ENCODE peak calls at places on chromosomes 1 and 21, in four cellular contexts. P is body of pancreas; W is fibroblast of lung; U is CD4-positive, CD25-positive, alpha-beta regulatory T cell. K is an unnamed sample. For H3K4me1, the result is how much of the 10 kb centered on the place peaks cover.

GRCh38 chr21:25513810-25514209 is 93.5 kb downstream of the MRPL39 start:
- DNase-seq in W (no peak), U (no peak), P (no peak), K (no peak)

GRCh38 chr1:116125761-116126160 is 14.6 kb downstream of the MAB21L3 start:
- DNase-seq in U (no peak), P (no peak), W (no peak), K (no peak)

GRCh38 chr1:28971980-28972771 is 57.8 kb downstream of the EPB41 start:
- DNase-seq in W (peak), U (no peak), P (peak), K (no peak)

GRCh38 chr1:51568231-51568935 is 48.5 kb upstream of the OSBPL9 start:
- DNase-seq in W (no peak), U (no peak), P (no peak), K (no peak)

GRCh38 chr21:41228958-41229357 is 61.0 kb downstream of the BACE2 start:
- DNase-seq in U (no peak), P (no peak), W (no peak), K (no peak)

GRCh38 chr1:197737916-197738315 is 37.4 kb downstream of the DENND1B start:
- DNase-seq in W (no peak), P (no peak), U (no peak), K (no peak)

GRCh38 chr1:201126832-201127754 is at the start of gene ASCL5:
- DNase-seq in P (peak), U (no peak), W (peak), K (no peak)

GRCh38 chr1:213003281-213003680 is 12.4 kb downstream of the ANGEL2 start:
- DNase-seq in P (no peak), W (no peak), U (no peak), K (no peak)

GRCh38 chr1:30197616-30197934 is 525.8 kb downstream of the MATN1 start:
- DNase-seq in W (peak), P (peak), U (no peak), K (no peak)

GRCh38 chr1:174680101-174680500 is 232.3 kb downstream of the GPR52 start:
- DNase-seq in P (no peak), U (no peak), W (no peak), K (no peak)

GRCh38 chr1:53460211-53460634 is 1.0 kb downstream of the DMRTB1 start:
- DNase-seq in U (no peak), P (no peak), W (no peak), K (no peak)

GRCh38 chr1:25862785-25863485 is 3.7 kb upstream of the AUNIP start:
- DNase-seq in W (no peak), U (no peak), P (no peak), K (no peak)

GRCh38 chr21:39029086-39029772 is 154.0 kb downstream of the PSMG1 start:
- DNase-seq in P (no peak), U (no peak), W (peak), K (no peak)

GRCh38 chr1:54229281-54229891 is 29.4 kb downstream of the MRPL37 start:
- DNase-seq in P (no peak), W (peak), U (no peak), K (no peak)

GRCh38 chr1:73593379-73593778 is 604.6 kb downstream of the LRRIQ3 start:
- DNase-seq in W (peak), P (peak), U (no peak), K (no peak)

GRCh38 chr1:32877211-32878110 is 6.7 kb upstream of the FNDC5 start:
- DNase-seq in P (no peak), W (no peak), U (no peak), K (no peak)

GRCh38 chr1:162187676-162188075 is 118.2 kb downstream of the NOS1AP start:
- DNase-seq in P (peak), U (no peak), W (no peak), K (no peak)

GRCh38 chr1:20610950-20611349 is 22.1 kb downstream of the CDA start:
- DNase-seq in U (no peak), W (no peak), P (no peak), K (no peak)

GRCh38 chr1:116770625-116771024 is 16.4 kb downstream of the CD2 start:
- DNase-seq in P (no peak), W (no peak), U (no peak), K (no peak)

GRCh38 chr1:226047495-226047894 is 15.0 kb upstream of the H3-3A start:
- DNase-seq in P (no peak), U (no peak), W (peak), K (no peak)

GRCh38 chr1:60035925-60036324 is 37.6 kb downstream of the C1orf87 start:
- DNase-seq in P (no peak), U (no peak), W (no peak), K (no peak)

GRCh38 chr1:3956527-3957170 is 56.6 kb upstream of the C1orf174 start:
- DNase-seq in U (no peak), P (no peak), W (no peak), K (no peak)

GRCh38 chr1:232748910-232749368 is 56.3 kb upstream of the MAP10 start:
- DNase-seq in W (no peak), P (no peak), U (no peak), K (no peak)

GRCh38 chr1:98045211-98046030 is 124.6 kb upstream of the DPYD start:
- DNase-seq in U (no peak), P (no peak), W (peak), K (peak)

GRCh38 chr1:89609339-89609725 is 23.6 kb upstream of the LRRC8C start:
- DNase-seq in P (no peak), W (no peak), U (no peak), K (no peak)

GRCh38 chr1:89607888-89608626 is 24.9 kb upstream of the LRRC8C start:
- DNase-seq in U (peak), W (peak), P (no peak), K (peak)

GRCh38 chr1:89607156-89607555 is 25.8 kb upstream of the LRRC8C start:
- DNase-seq in W (no peak), P (no peak), U (peak), K (no peak)

GRCh38 chr1:89609781-89610456 is 23.0 kb upstream of the LRRC8C start:
- DNase-seq in P (no peak), U (no peak), W (no peak), K (peak)

GRCh38 chr1:89608627-89609338 is 24.1 kb upstream of the LRRC8C start:
- DNase-seq in W (no peak), P (no peak), U (peak), K (peak)
- H3K4me1 ChIP-seq in W (under half), P (under half), U (half or more), K (half or more)

GRCh38 chr1:66533804-66534745 is at the start of gene SGIP1:
- DNase-seq in W (peak), U (no peak), P (peak), K (no peak)

GRCh38 chr1:66528580-66528979 is 5.4 kb upstream of the SGIP1 start:
- DNase-seq in W (no peak), P (no peak), U (no peak), K (no peak)

GRCh38 chr1:66535149-66535548 is 1.2 kb downstream of the SGIP1 start:
- DNase-seq in W (no peak), P (no peak), U (no peak), K (no peak)

GRCh38 chr1:66532798-66533783 is 862 bp upstream of the SGIP1 start:
- DNase-seq in U (no peak), W (peak), P (no peak), K (no peak)

DNA sequence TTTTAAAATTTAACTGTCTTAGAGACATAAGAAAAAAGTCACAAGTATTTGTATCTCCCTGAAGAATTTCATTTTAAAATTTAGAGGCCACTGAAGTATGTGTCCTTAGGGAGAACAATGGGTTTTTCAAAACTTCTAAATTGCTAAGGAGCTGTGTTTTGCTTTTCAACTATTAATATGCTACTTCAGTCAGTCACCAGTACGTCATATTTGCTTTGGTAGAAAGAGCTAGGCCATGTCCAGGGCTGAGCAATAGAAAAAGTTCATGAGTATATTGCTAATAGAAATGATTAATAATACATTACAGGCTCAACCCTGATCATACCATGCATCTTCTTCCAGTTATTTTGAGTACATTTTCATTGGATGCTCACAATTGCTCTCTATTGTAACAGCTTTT is 1.7 kb upstream of the SGIP1 start:
- DNase-seq in W (no peak), P (no peak), U (no peak), K (no peak)
- H3K27ac ChIP-seq in W (peak), P (no peak), U (no peak), K (no peak)

DNA sequence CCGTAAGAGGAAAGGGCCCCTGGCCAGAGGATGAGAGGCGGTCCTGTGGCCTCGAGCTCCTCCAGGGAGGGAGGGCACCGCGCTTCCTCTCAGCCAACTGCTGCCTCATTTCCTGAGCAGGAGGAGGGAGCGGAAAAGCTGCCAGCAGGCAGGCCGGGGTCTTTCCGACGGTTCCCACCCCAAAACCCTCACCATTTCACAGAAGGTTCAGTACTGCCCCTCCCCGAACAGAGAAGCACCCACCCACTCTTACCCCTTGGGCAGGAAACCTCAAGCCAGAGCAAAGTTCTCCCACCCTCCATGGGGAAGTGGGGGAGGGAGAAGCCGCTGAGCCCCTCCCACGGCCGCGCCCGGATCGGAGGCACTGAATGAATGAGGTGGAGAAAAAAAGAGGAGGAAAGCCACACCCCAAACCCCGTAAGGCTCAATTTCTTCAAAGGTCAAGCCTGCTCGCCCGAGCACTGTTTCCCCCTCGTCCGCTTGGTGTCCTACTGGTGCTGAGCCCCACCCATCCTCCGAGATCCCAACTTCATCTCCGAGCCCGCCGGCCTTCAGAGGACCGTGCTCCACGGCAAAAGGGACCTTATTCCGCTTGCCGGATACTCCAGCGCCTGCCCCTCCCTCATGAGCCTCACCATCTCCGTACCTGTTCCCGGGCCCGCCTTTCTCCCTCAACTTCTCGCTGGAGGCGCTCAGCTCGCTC is 9.4 kb downstream of the TPM3 start:
- DNase-seq in U (peak), W (peak), P (peak), K (peak)
- H3K4me1 ChIP-seq in U (half or more), W (under half), P (half or more), K (under half)

GRCh38 chr1:209643295-209644020 is 8.8 kb downstream of the LAMB3 start:
- DNase-seq in W (peak), P (peak), U (no peak), K (no peak)
- H3K27ac ChIP-seq in W (no peak), P (no peak), U (no peak), K (no peak)

DNA sequence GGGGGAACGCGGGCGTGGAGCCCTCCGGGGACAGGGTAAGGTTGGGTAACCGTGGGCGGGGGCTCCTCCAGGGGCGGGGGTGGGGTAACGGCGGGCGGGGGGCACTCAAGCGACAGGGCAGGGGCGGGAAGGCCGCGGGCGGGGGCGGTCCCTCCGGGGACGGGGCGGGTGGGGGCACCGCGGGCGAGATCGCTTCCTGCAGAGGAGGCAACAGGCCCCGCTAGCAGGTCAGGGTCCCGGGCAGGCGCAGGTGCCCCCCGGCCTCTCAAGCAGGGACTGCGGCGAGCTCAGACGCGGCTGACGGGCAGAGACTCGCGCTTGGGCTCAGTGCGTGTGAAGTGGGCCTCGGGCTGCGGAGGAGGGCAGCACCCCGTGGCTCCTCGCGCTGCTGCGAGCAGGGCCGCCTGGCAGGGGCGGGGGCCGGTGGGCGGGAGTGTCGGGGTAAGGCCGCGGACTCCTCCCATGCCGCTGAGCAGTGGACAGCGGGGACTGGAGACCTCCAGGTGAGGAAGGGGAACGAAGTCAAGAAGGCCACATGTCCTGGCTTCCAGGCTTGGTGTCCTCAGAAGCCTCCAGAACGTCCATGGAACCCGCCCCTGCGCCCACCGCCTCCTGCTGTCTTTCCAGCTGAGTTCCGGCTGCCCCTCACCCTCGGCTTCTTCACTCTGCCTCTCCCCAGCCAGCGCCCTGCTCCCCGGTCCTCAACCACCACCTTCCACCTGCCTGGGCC is 627 bp upstream of the GNB1 start:
- DNase-seq in U (peak), P (peak), W (peak), K (peak)
- H3K4me1 ChIP-seq in U (half or more), P (half or more), W (under half), K (under half)

DNA sequence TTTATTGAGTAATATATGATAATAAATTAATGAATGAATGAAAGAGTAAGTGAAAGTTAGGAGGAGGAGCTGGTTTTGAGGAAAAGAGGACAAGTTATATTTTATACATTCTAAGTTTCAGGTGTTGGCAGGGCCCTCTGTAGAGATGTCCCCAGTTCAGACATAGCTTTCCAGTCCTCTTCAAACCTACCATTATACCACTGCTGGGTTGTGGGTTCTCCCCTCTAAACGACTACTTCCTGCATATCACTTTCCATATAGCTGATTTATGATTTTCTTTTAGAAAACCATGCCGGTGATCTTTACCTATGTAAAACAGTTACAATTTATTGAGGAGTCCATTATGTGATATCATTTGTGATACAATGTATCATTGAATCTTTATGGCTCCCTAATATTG is 116.9 kb downstream of the RUNX1 start:
- DNase-seq in U (no peak), P (no peak), W (no peak), K (no peak)
- H3K27ac ChIP-seq in U (peak), P (no peak), W (no peak), K (peak)

DNA sequence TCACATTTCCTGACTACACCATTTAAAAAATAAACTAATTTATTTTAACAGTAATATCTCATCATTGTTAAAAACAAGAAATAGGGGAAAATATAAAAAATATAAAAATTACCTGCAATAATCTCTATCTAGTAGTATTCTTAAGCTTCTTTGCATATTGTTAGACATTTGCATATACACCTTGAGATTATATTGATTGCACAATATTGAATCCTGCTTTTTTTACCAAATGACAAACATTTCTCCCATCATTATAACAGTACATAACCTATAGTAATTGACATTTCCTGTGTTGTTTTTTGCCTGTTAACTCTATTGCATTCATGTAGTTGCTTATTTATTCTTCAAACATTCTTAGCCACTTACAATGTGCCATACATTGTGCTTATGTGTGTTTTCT is 11.7 kb upstream of the CR1L start:
- DNase-seq in P (no peak), U (no peak), W (no peak), K (no peak)
- H3K4me1 ChIP-seq in P (under half), U (under half), W (under half), K (under half)

GRCh38 chr1:21759818-21760217 is 23.1 kb downstream of the USP48 start:
- DNase-seq in U (no peak), W (no peak), P (no peak), K (no peak)
- H3K27ac ChIP-seq in U (no peak), W (no peak), P (no peak), K (no peak)

DNA sequence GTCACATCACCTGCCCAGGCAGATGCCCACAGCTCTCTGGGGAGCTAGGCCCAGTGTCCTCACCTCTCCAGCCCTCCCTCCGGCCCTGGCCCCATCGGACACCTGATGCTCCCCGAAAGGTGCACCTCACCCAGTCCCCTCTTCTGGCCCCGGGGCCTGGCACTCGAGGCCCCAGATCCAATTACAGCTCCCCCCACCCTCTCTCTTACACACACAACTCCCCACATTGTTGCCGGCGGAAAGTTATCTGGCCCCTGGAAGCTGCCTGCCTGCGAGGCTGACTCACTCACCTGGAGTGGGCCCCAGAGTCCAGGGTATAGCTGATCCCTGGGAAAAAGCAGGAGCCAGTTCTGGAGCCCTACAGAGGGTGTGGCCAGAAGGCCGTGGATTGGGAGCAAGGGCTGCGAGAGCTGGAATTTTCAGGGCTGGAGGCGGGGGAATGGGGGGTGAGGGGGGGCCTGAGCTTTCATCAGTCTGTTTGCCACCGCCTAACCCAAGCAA is 1.1 kb downstream of the FBXO2 start:
- DNase-seq in P (peak), U (no peak), W (peak), K (no peak)
- H3K4me1 ChIP-seq in P (under half), U (under half), W (under half), K (under half)

DNA sequence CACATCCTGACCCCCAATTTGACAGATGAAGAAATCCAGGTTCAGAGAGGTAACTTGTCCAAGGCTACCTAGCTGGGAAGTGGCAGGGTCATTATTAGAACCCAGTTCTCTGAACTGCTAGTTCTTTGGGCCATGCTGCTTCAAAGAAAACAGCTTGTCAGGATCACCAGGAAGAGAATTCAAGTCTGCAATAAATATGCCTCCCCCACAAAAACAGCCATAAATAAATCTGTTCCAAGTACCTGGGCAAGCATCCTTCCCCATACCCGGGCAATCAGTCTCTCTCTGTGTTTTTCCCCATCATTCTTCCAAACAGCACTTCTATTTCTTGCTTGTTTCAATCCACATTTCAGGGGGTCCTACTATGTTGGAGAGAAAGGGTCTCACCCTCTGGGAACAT is 34.1 kb downstream of the SLC9A1 start:
- DNase-seq in P (no peak), W (no peak), U (no peak), K (no peak)
- H3K27ac ChIP-seq in P (no peak), W (no peak), U (no peak), K (no peak)

K was measured in naive thymus-derived CD4-positive, alpha-beta T cell.